ENCODE peak calls at places on chromosomes 3 and 15, in four cellular contexts. One of them, this sample, is unnamed.

GRCh38 chr15:99994849-99995248 is 261.6 kb upstream of the LYSMD4 start:
- DNase-seq in sigmoid colon: no peak
- DNase-seq in breast epithelium: peak; percentile 35
- DNase-seq in spleen: peak; percentile 65
- DNase-seq in this sample: no peak

GRCh38 chr3:43729707-43730399 is 39.1 kb downstream of the ABHD5 start:
- DNase-seq in sigmoid colon: no peak
- DNase-seq in breast epithelium: no peak
- DNase-seq in spleen: no peak
- DNase-seq in this sample: no peak

GRCh38 chr15:90989040-90989768 is 5.1 kb downstream of the PRC1 start:
- DNase-seq in sigmoid colon: no peak
- DNase-seq in breast epithelium: no peak
- DNase-seq in spleen: no peak
- DNase-seq in this sample: no peak

GRCh38 chr3:131526801-131527347 is 24.1 kb upstream of the MRPL3 start:
- DNase-seq in sigmoid colon: no peak
- DNase-seq in breast epithelium: no peak
- DNase-seq in spleen: peak; percentile 77
- DNase-seq in this sample: no peak

GRCh38 chr3:138078901-138079344 is 36.5 kb downstream of the DZIP1L start:
- DNase-seq in sigmoid colon: no peak
- DNase-seq in breast epithelium: no peak
- DNase-seq in spleen: no peak
- DNase-seq in this sample: no peak

GRCh38 chr3:168878655-168879054 is 782.9 kb upstream of the GOLIM4 start:
- DNase-seq in sigmoid colon: no peak
- DNase-seq in breast epithelium: no peak
- DNase-seq in spleen: no peak
- DNase-seq in this sample: no peak

GRCh38 chr3:21314688-21315087 is 436.3 kb downstream of the ZNF385D start:
- DNase-seq in sigmoid colon: no peak
- DNase-seq in breast epithelium: no peak
- DNase-seq in spleen: no peak
- DNase-seq in this sample: no peak

GRCh38 chr3:72077473-72078259 is 292.7 kb upstream of the PROK2 start:
- DNase-seq in sigmoid colon: no peak
- DNase-seq in breast epithelium: no peak
- DNase-seq in spleen: no peak
- DNase-seq in this sample: no peak

GRCh38 chr3:23600178-23600577 is 205.6 kb upstream of the UBE2E1 start:
- DNase-seq in sigmoid colon: no peak
- DNase-seq in breast epithelium: no peak
- DNase-seq in spleen: no peak
- DNase-seq in this sample: no peak

GRCh38 chr3:155018621-155019330 is 61.3 kb upstream of the MME start:
- DNase-seq in sigmoid colon: no peak
- DNase-seq in breast epithelium: no peak
- DNase-seq in spleen: no peak
- DNase-seq in this sample: no peak

GRCh38 chr15:95192923-95193322 is 961.6 kb downstream of the MCTP2 start:
- DNase-seq in sigmoid colon: no peak
- DNase-seq in breast epithelium: no peak
- DNase-seq in spleen: no peak
- DNase-seq in this sample: no peak

GRCh38 chr3:34619990-34620389 is 821.6 kb downstream of the PDCD6IP start:
- DNase-seq in sigmoid colon: no peak
- DNase-seq in breast epithelium: no peak
- DNase-seq in spleen: no peak
- DNase-seq in this sample: no peak

GRCh38 chr3:58025824-58026579 is 17.8 kb downstream of the FLNB start:
- DNase-seq in sigmoid colon: peak; percentile 78
- DNase-seq in breast epithelium: no peak
- DNase-seq in spleen: peak; percentile 51
- DNase-seq in this sample: no peak

GRCh38 chr3:174955513-174956001 is 96.4 kb downstream of the NAALADL2 start:
- DNase-seq in sigmoid colon: no peak
- DNase-seq in breast epithelium: no peak
- DNase-seq in spleen: no peak
- DNase-seq in this sample: no peak

GRCh38 chr3:146468234-146468931 is 978 bp downstream of the PLSCR2 start:
- DNase-seq in sigmoid colon: no peak
- DNase-seq in breast epithelium: no peak
- DNase-seq in spleen: no peak
- DNase-seq in this sample: peak; percentile 20

GRCh38 chr3:122100591-122101491 is 45.7 kb downstream of the CD86 start:
- DNase-seq in sigmoid colon: no peak
- DNase-seq in breast epithelium: no peak
- DNase-seq in spleen: no peak
- DNase-seq in this sample: no peak

GRCh38 chr15:49036650-49037545 is 9.3 kb downstream of the SECISBP2L start:
- DNase-seq in sigmoid colon: no peak
- DNase-seq in breast epithelium: no peak
- DNase-seq in spleen: no peak
- DNase-seq in this sample: no peak

GRCh38 chr3:89964347-89964746 is 856.9 kb downstream of the EPHA3 start:
- DNase-seq in sigmoid colon: no peak
- DNase-seq in breast epithelium: no peak
- DNase-seq in spleen: no peak
- DNase-seq in this sample: no peak

DNA sequence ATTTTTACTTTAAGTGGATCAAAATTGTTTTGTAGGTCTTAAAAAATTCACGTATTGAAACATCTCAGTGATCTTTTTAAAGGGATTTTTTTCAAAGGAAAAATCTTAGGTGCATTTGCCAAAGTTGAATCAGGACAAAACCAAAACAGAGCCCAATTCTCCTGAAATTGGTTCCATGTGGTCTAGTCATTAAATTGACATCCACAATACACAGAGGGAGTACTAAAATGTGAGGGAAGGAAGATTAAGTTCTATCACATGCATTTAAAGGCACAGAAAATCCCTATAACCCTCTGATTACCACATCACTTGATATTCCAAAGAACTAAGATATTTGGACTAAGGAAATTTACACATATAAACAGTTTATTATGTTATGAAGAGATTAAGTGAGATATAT is 39.3 kb upstream of the HDC start:
- DNase-seq in sigmoid colon: no peak
- DNase-seq in breast epithelium: no peak
- DNase-seq in spleen: no peak
- DNase-seq in this sample: no peak
- H3K36me3 ChIP-seq in sigmoid colon: peaks cover 9% of the 10 kb centered on the region
- H3K36me3 ChIP-seq in breast epithelium: no peaks in the 10 kb centered on the region
- H3K36me3 ChIP-seq in spleen: peaks cover 77% of the 10 kb centered on the region
- H3K36me3 ChIP-seq in this sample: peaks cover 3% of the 10 kb centered on the region

GRCh38 chr3:51391566-51392300 is 648 bp downstream of the RBM15B start:
- DNase-seq in sigmoid colon: no peak
- DNase-seq in breast epithelium: no peak
- DNase-seq in spleen: peak; percentile 92
- DNase-seq in this sample: no peak
- H3K36me3 ChIP-seq in sigmoid colon: peaks cover 51% of the 10 kb centered on the region
- H3K36me3 ChIP-seq in breast epithelium: no peaks in the 10 kb centered on the region
- H3K36me3 ChIP-seq in spleen: peaks cover 83% of the 10 kb centered on the region
- H3K36me3 ChIP-seq in this sample: no peaks in the 10 kb centered on the region

GRCh38 chr3:167712445-167712844 is 22.2 kb downstream of the PDCD10 start:
- DNase-seq in sigmoid colon: no peak
- DNase-seq in breast epithelium: no peak
- DNase-seq in spleen: no peak
- DNase-seq in this sample: no peak

GRCh38 chr3:167711439-167711838 is 23.3 kb downstream of the PDCD10 start:
- DNase-seq in sigmoid colon: no peak
- DNase-seq in breast epithelium: no peak
- DNase-seq in spleen: no peak
- DNase-seq in this sample: no peak

GRCh38 chr3:167709690-167710089 is 25.0 kb downstream of the PDCD10 start:
- DNase-seq in sigmoid colon: no peak
- DNase-seq in breast epithelium: no peak
- DNase-seq in spleen: no peak
- DNase-seq in this sample: no peak

GRCh38 chr3:167714871-167715270 is 19.8 kb downstream of the PDCD10 start:
- DNase-seq in sigmoid colon: no peak
- DNase-seq in breast epithelium: no peak
- DNase-seq in spleen: no peak
- DNase-seq in this sample: no peak

DNA sequence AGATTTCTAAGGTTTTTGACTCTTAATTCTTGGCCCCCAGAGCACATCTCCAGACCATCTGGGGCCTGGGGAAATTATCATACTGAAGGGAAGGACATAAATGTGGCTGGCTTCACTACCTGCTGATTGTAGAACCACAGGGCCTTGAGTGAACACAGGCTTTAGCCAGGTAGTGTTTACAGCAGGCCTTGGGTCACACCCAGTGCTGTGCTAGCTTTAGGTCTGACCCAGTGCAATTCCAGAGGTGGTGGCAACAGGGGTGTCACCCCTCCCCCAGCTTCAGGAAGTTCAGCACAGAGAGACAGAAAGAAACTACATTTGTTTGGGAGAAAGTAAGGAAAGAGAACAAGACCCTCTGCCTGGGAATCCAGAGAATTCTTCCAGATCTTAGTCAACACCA is 24.1 kb downstream of the PDCD10 start:
- DNase-seq in sigmoid colon: no peak
- DNase-seq in breast epithelium: no peak
- DNase-seq in spleen: no peak
- DNase-seq in this sample: no peak
- H3K36me3 ChIP-seq in sigmoid colon: peaks cover 9% of the 10 kb centered on the region
- H3K36me3 ChIP-seq in breast epithelium: no peaks in the 10 kb centered on the region
- H3K36me3 ChIP-seq in spleen: peaks cover 68% of the 10 kb centered on the region
- H3K36me3 ChIP-seq in this sample: peaks cover 39% of the 10 kb centered on the region

GRCh38 chr15:33567652-33568051 is 256.9 kb downstream of the RYR3 start:
- DNase-seq in sigmoid colon: no peak
- DNase-seq in breast epithelium: no peak
- DNase-seq in spleen: no peak
- DNase-seq in this sample: no peak

GRCh38 chr15:33565099-33565498 is 254.3 kb downstream of the RYR3 start:
- DNase-seq in sigmoid colon: no peak
- DNase-seq in breast epithelium: no peak
- DNase-seq in spleen: no peak
- DNase-seq in this sample: no peak

GRCh38 chr15:33569036-33569435 is 258.3 kb downstream of the RYR3 start:
- DNase-seq in sigmoid colon: no peak
- DNase-seq in breast epithelium: no peak
- DNase-seq in spleen: no peak
- DNase-seq in this sample: no peak
- H3K36me3 ChIP-seq in sigmoid colon: no peaks in the 10 kb centered on the region
- H3K36me3 ChIP-seq in breast epithelium: no peaks in the 10 kb centered on the region
- H3K36me3 ChIP-seq in spleen: no peaks in the 10 kb centered on the region
- H3K36me3 ChIP-seq in this sample: no peaks in the 10 kb centered on the region

DNA sequence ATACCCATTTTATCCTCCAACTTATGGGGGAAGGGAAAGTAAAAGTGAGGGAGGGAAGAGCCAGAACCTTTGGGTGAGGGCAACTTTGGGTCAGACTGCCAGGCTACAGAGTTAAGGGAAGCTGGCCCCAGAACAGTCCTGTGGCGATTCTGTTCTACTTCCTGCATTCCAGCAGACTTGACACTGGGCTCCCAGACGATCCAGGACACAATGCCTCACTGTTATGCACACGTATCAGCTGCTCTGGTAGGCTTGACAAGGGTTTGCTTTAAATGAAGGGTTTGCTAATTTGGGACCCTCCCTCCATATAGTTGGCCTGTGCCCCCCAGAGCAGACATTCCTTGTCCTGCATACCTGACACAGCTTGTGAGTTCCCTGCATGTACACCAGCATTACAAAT is 10.7 kb downstream of the GORASP1 start:
- DNase-seq in sigmoid colon: no peak
- DNase-seq in breast epithelium: no peak
- DNase-seq in spleen: no peak
- DNase-seq in this sample: no peak
- H3K36me3 ChIP-seq in sigmoid colon: peaks cover 41% of the 10 kb centered on the region
- H3K36me3 ChIP-seq in breast epithelium: peaks cover 17% of the 10 kb centered on the region
- H3K36me3 ChIP-seq in spleen: peaks cover 97% of the 10 kb centered on the region
- H3K36me3 ChIP-seq in this sample: no peaks in the 10 kb centered on the region

GRCh38 chr15:63726491-63726890 is 107.3 kb downstream of the HERC1 start:
- DNase-seq in sigmoid colon: no peak
- DNase-seq in breast epithelium: no peak
- DNase-seq in spleen: no peak
- DNase-seq in this sample: no peak
- H3K36me3 ChIP-seq in sigmoid colon: peaks cover 20% of the 10 kb centered on the region
- H3K36me3 ChIP-seq in breast epithelium: peaks cover 11% of the 10 kb centered on the region
- H3K36me3 ChIP-seq in spleen: peaks cover 99% of the 10 kb centered on the region
- H3K36me3 ChIP-seq in this sample: no peaks in the 10 kb centered on the region

GRCh38 chr3:194642769-194643168 is 9.6 kb upstream of the TMEM44 start:
- DNase-seq in sigmoid colon: no peak
- DNase-seq in breast epithelium: no peak
- DNase-seq in spleen: no peak
- DNase-seq in this sample: no peak
- H3K36me3 ChIP-seq in sigmoid colon: peaks cover 25% of the 10 kb centered on the region
- H3K36me3 ChIP-seq in breast epithelium: peaks cover 5% of the 10 kb centered on the region
- H3K36me3 ChIP-seq in spleen: peaks cover 79% of the 10 kb centered on the region
- H3K36me3 ChIP-seq in this sample: no peaks in the 10 kb centered on the region